ENCODE peak calls at places on chromosome 7, in five cellular contexts. One of them, this sample, is unnamed.

GRCh38 chr7:11767148-11767547 is 64.8 kb downstream of the THSD7A start:
- DNase-seq in effector memory CD4-positive, alpha-beta T cell: no peak
- DNase-seq in GF-D8: peak; percentile 86
- DNase-seq in posterior cingulate gyrus: no peak
- DNase-seq in upper lobe of right lung: no peak
- DNase-seq in this sample: no peak

GRCh38 chr7:26444554-26444953 is 152.9 kb downstream of the SNX10 start:
- DNase-seq in effector memory CD4-positive, alpha-beta T cell: no peak
- DNase-seq in GF-D8: no peak
- DNase-seq in posterior cingulate gyrus: no peak
- DNase-seq in upper lobe of right lung: no peak
- DNase-seq in this sample: no peak

GRCh38 chr7:50671397-50671796 is 106.2 kb upstream of the DDC start:
- DNase-seq in effector memory CD4-positive, alpha-beta T cell: no peak
- DNase-seq in GF-D8: no peak
- DNase-seq in posterior cingulate gyrus: no peak
- DNase-seq in upper lobe of right lung: no peak
- DNase-seq in this sample: no peak

GRCh38 chr7:33789871-33790270 is 115.5 kb upstream of the BMPER start:
- DNase-seq in effector memory CD4-positive, alpha-beta T cell: no peak
- DNase-seq in GF-D8: no peak
- DNase-seq in posterior cingulate gyrus: no peak
- DNase-seq in upper lobe of right lung: no peak
- DNase-seq in this sample: no peak

GRCh38 chr7:81025360-81025759 is 106.5 kb upstream of the SEMA3C start:
- DNase-seq in effector memory CD4-positive, alpha-beta T cell: no peak
- DNase-seq in GF-D8: no peak
- DNase-seq in posterior cingulate gyrus: no peak
- DNase-seq in upper lobe of right lung: no peak
- DNase-seq in this sample: no peak

GRCh38 chr7:16559497-16560223 is 33.0 kb downstream of the LRRC72 start:
- DNase-seq in effector memory CD4-positive, alpha-beta T cell: no peak
- DNase-seq in GF-D8: no peak
- DNase-seq in posterior cingulate gyrus: no peak
- DNase-seq in upper lobe of right lung: no peak
- DNase-seq in this sample: no peak

GRCh38 chr7:68800316-68800715 is 798.0 kb upstream of the AUTS2 start:
- DNase-seq in effector memory CD4-positive, alpha-beta T cell: no peak
- DNase-seq in GF-D8: no peak
- DNase-seq in posterior cingulate gyrus: no peak
- DNase-seq in upper lobe of right lung: no peak
- DNase-seq in this sample: no peak

GRCh38 chr7:78514653-78515052 is 716.1 kb downstream of the PHTF2 start:
- DNase-seq in effector memory CD4-positive, alpha-beta T cell: no peak
- DNase-seq in GF-D8: no peak
- DNase-seq in posterior cingulate gyrus: peak; percentile 78
- DNase-seq in upper lobe of right lung: no peak
- DNase-seq in this sample: no peak

GRCh38 chr7:65892832-65893231 is 20.0 kb downstream of the VKORC1L1 start:
- DNase-seq in effector memory CD4-positive, alpha-beta T cell: no peak
- DNase-seq in GF-D8: no peak
- DNase-seq in posterior cingulate gyrus: no peak
- DNase-seq in upper lobe of right lung: no peak
- DNase-seq in this sample: no peak

GRCh38 chr7:98867271-98867701 is 2.5 kb downstream of the TMEM130 start:
- DNase-seq in effector memory CD4-positive, alpha-beta T cell: no peak
- DNase-seq in GF-D8: no peak
- DNase-seq in posterior cingulate gyrus: peak; percentile 86
- DNase-seq in upper lobe of right lung: peak; percentile 59
- DNase-seq in this sample: no peak

GRCh38 chr7:43878867-43879266 is 9.6 kb upstream of the MRPS24 start:
- DNase-seq in effector memory CD4-positive, alpha-beta T cell: no peak
- DNase-seq in GF-D8: no peak
- DNase-seq in posterior cingulate gyrus: no peak
- DNase-seq in upper lobe of right lung: no peak
- DNase-seq in this sample: no peak

GRCh38 chr7:28958235-28958945 is at the start of gene TRIL:
- DNase-seq in effector memory CD4-positive, alpha-beta T cell: no peak
- DNase-seq in GF-D8: no peak
- DNase-seq in posterior cingulate gyrus: peak; percentile 95
- DNase-seq in upper lobe of right lung: peak; percentile 87
- DNase-seq in this sample: no peak

GRCh38 chr7:73829505-73829904 is 1.3 kb upstream of the CLDN4 start:
- DNase-seq in effector memory CD4-positive, alpha-beta T cell: no peak
- DNase-seq in GF-D8: no peak
- DNase-seq in posterior cingulate gyrus: no peak
- DNase-seq in upper lobe of right lung: no peak
- DNase-seq in this sample: no peak

GRCh38 chr7:130154131-130154500 is 51.1 kb downstream of the TMEM209 start:
- DNase-seq in effector memory CD4-positive, alpha-beta T cell: no peak
- DNase-seq in GF-D8: no peak
- DNase-seq in posterior cingulate gyrus: no peak
- DNase-seq in upper lobe of right lung: peak; percentile 83
- DNase-seq in this sample: no peak

GRCh38 chr7:47982610-47983009 is 3.2 kb upstream of the HUS1 start:
- DNase-seq in effector memory CD4-positive, alpha-beta T cell: no peak
- DNase-seq in GF-D8: no peak
- DNase-seq in posterior cingulate gyrus: no peak
- DNase-seq in upper lobe of right lung: no peak
- DNase-seq in this sample: no peak

GRCh38 chr7:87934699-87935372 is 785 bp downstream of the ADAM22 start:
- DNase-seq in effector memory CD4-positive, alpha-beta T cell: no peak
- DNase-seq in GF-D8: no peak
- DNase-seq in posterior cingulate gyrus: peak; percentile 90
- DNase-seq in upper lobe of right lung: no peak
- DNase-seq in this sample: no peak

GRCh38 chr7:155327590-155328320 is 30.1 kb downstream of the INSIG1 start:
- DNase-seq in effector memory CD4-positive, alpha-beta T cell: no peak
- DNase-seq in GF-D8: no peak
- DNase-seq in posterior cingulate gyrus: no peak
- DNase-seq in upper lobe of right lung: no peak
- DNase-seq in this sample: no peak

GRCh38 chr7:138837627-138838026 is 39.6 kb upstream of the ATP6V0A4 start:
- DNase-seq in effector memory CD4-positive, alpha-beta T cell: no peak
- DNase-seq in GF-D8: no peak
- DNase-seq in posterior cingulate gyrus: peak; percentile 70
- DNase-seq in upper lobe of right lung: no peak
- DNase-seq in this sample: no peak

GRCh38 chr7:116259821-116260440 is 49.6 kb downstream of the TES start:
- DNase-seq in effector memory CD4-positive, alpha-beta T cell: no peak
- DNase-seq in GF-D8: no peak
- DNase-seq in posterior cingulate gyrus: no peak
- DNase-seq in upper lobe of right lung: no peak
- DNase-seq in this sample: peak; percentile 78

GRCh38 chr7:85021090-85021704 is 165.7 kb downstream of the SEMA3D start:
- DNase-seq in effector memory CD4-positive, alpha-beta T cell: no peak
- DNase-seq in GF-D8: no peak
- DNase-seq in posterior cingulate gyrus: no peak
- DNase-seq in upper lobe of right lung: no peak
- DNase-seq in this sample: no peak

GRCh38 chr7:75650062-75650461 is 88.7 kb downstream of the HIP1 start:
- DNase-seq in effector memory CD4-positive, alpha-beta T cell: no peak
- DNase-seq in GF-D8: no peak
- DNase-seq in posterior cingulate gyrus: peak; percentile 78
- DNase-seq in upper lobe of right lung: peak; percentile 87
- DNase-seq in this sample: no peak

GRCh38 chr7:106865130-106866115 is at the start of gene PIK3CG:
- DNase-seq in effector memory CD4-positive, alpha-beta T cell: no peak
- DNase-seq in GF-D8: peak; percentile 93
- DNase-seq in posterior cingulate gyrus: no peak
- DNase-seq in upper lobe of right lung: no peak
- DNase-seq in this sample: no peak

GRCh38 chr7:87875151-87876039 is 765 bp downstream of the SLC25A40 start:
- DNase-seq in effector memory CD4-positive, alpha-beta T cell: peak; percentile 2
- DNase-seq in GF-D8: no peak
- DNase-seq in posterior cingulate gyrus: peak; percentile 84
- DNase-seq in upper lobe of right lung: peak; percentile 70
- DNase-seq in this sample: no peak

GRCh38 chr7:27940341-27940740 is 200.4 kb downstream of the TAX1BP1 start:
- DNase-seq in effector memory CD4-positive, alpha-beta T cell: no peak
- DNase-seq in GF-D8: no peak
- DNase-seq in posterior cingulate gyrus: peak; percentile 91
- DNase-seq in upper lobe of right lung: no peak
- DNase-seq in this sample: no peak

GRCh38 chr7:42142089-42142488 is 94.9 kb downstream of the GLI3 start:
- DNase-seq in effector memory CD4-positive, alpha-beta T cell: no peak
- DNase-seq in GF-D8: no peak
- DNase-seq in posterior cingulate gyrus: no peak
- DNase-seq in upper lobe of right lung: no peak
- DNase-seq in this sample: no peak

GRCh38 chr7:45893996-45894664 is 5.8 kb downstream of the IGFBP1 start:
- DNase-seq in effector memory CD4-positive, alpha-beta T cell: no peak
- DNase-seq in GF-D8: no peak
- DNase-seq in posterior cingulate gyrus: no peak
- DNase-seq in upper lobe of right lung: no peak
- DNase-seq in this sample: no peak

GRCh38 chr7:70700055-70700934 is 431.6 kb upstream of the GALNT17 start:
- DNase-seq in effector memory CD4-positive, alpha-beta T cell: no peak
- DNase-seq in GF-D8: no peak
- DNase-seq in posterior cingulate gyrus: no peak
- DNase-seq in upper lobe of right lung: no peak
- DNase-seq in this sample: no peak

GRCh38 chr7:7183833-7184463 is 1.6 kb downstream of the C1GALT1 start:
- DNase-seq in effector memory CD4-positive, alpha-beta T cell: no peak
- DNase-seq in GF-D8: no peak
- DNase-seq in posterior cingulate gyrus: no peak
- DNase-seq in upper lobe of right lung: no peak
- DNase-seq in this sample: no peak

GRCh38 chr7:93944673-93945072 is 23.1 kb downstream of the GNG11 start:
- DNase-seq in effector memory CD4-positive, alpha-beta T cell: no peak
- DNase-seq in GF-D8: no peak
- DNase-seq in posterior cingulate gyrus: no peak
- DNase-seq in upper lobe of right lung: no peak
- DNase-seq in this sample: no peak